ENCODE peak calls at places on chromosomes 3 and 15, in five cellular contexts. A is M059J, U is fibroblast of mammary gland, R is bronchial epithelial cell, I is HTR-8/SVneo. G is an unnamed sample.

GRCh38 chr3:106428565-106428994 is 559.8 kb upstream of the CBLB start:
- DNase-seq in A (peak), U (peak), R (peak), I (peak), G (no peak)

GRCh38 chr3:138351151-138351550 is 2.8 kb downstream of the MRAS start:
- DNase-seq in A (no peak), U (no peak), R (peak), I (no peak), G (no peak)

GRCh38 chr15:28096720-28097431 is 2.2 kb downstream of the OCA2 start:
- DNase-seq in A (no peak), U (no peak), R (no peak), I (no peak), G (no peak)

GRCh38 chr3:153442799-153443487 is 280.9 kb downstream of the RAP2B start:
- DNase-seq in A (no peak), U (no peak), R (no peak), I (no peak), G (no peak)

GRCh38 chr3:43872901-43873300 is 182.2 kb downstream of the ABHD5 start:
- DNase-seq in A (peak), U (peak), R (no peak), I (peak), G (no peak)

GRCh38 chr15:85443593-85444328 is 63.4 kb downstream of the AKAP13 start:
- DNase-seq in A (peak), U (peak), R (peak), I (peak), G (peak)

GRCh38 chr3:162211470-162211869 is 714.9 kb downstream of the OTOL1 start:
- DNase-seq in A (no peak), U (no peak), R (no peak), I (no peak), G (no peak)

GRCh38 chr3:17782751-17783150 is 40.3 kb upstream of the TBC1D5 start:
- DNase-seq in A (no peak), U (no peak), R (no peak), I (no peak), G (no peak)

GRCh38 chr15:71329509-71330260 is 214.4 kb downstream of the THSD4 start:
- DNase-seq in A (peak), U (peak), R (peak), I (peak), G (no peak)

GRCh38 chr3:186281172-186281571 is 80.9 kb downstream of the DGKG start:
- DNase-seq in A (peak), U (peak), R (peak), I (no peak), G (no peak)

GRCh38 chr3:64399205-64399800 is 174.0 kb upstream of the PRICKLE2 start:
- DNase-seq in A (peak), U (peak), R (peak), I (peak), G (peak)

GRCh38 chr3:32470362-32470761 is 32.3 kb downstream of the CMTM6 start:
- DNase-seq in A (no peak), U (no peak), R (no peak), I (no peak), G (no peak)

GRCh38 chr3:23945653-23945902 is 492 bp downstream of the NR1D2 start:
- DNase-seq in A (no peak), U (no peak), R (no peak), I (no peak), G (no peak)

GRCh38 chr3:126982522-126983175 is at the start of gene PLXNA1:
- DNase-seq in A (peak), U (peak), R (peak), I (peak), G (peak)

GRCh38 chr3:102737353-102737752 is 302.5 kb downstream of the ZPLD1 start:
- DNase-seq in A (no peak), U (no peak), R (no peak), I (no peak), G (no peak)

GRCh38 chr3:87987952-87988351 is 70.9 kb downstream of the CGGBP1 start:
- DNase-seq in A (peak), U (no peak), R (no peak), I (no peak), G (no peak)

GRCh38 chr15:28994142-28994829 is 108.5 kb downstream of the APBA2 start:
- DNase-seq in A (no peak), U (no peak), R (no peak), I (no peak), G (no peak)

GRCh38 chr15:94607176-94607654 is 375.9 kb downstream of the MCTP2 start:
- DNase-seq in A (no peak), U (no peak), R (no peak), I (no peak), G (no peak)

GRCh38 chr3:53103566-53104296 is 26.5 kb downstream of the RFT1 start:
- DNase-seq in A (no peak), U (no peak), R (no peak), I (no peak), G (no peak)

GRCh38 chr15:86611392-86612040 is 531.8 kb downstream of the AGBL1 start:
- DNase-seq in A (peak), U (peak), R (peak), I (no peak), G (no peak)

GRCh38 chr3:13107661-13108060 is 34.4 kb upstream of the IQSEC1 start:
- DNase-seq in A (no peak), U (no peak), R (no peak), I (no peak), G (no peak)

GRCh38 chr3:133843634-133844033 is 38.0 kb downstream of the SRPRB start:
- DNase-seq in A (peak), U (peak), R (no peak), I (peak), G (no peak)

GRCh38 chr3:158680861-158681260 is 8.4 kb upstream of the LXN start:
- DNase-seq in A (no peak), U (no peak), R (no peak), I (no peak), G (no peak)

GRCh38 chr3:136642714-136643113 is 109.5 kb downstream of the STAG1 start:
- DNase-seq in A (no peak), U (no peak), R (no peak), I (no peak), G (no peak)

GRCh38 chr15:91049378-91050127 is 27.2 kb upstream of the VPS33B start:
- DNase-seq in A (peak), U (peak), R (peak), I (peak), G (peak)

GRCh38 chr3:130783629-130784028 is 37.0 kb upstream of the PIK3R4 start:
- DNase-seq in A (no peak), U (no peak), R (no peak), I (no peak), G (no peak)

GRCh38 chr3:143650827-143651226 is 197.4 kb downstream of the SLC9A9 start:
- DNase-seq in A (no peak), U (no peak), R (no peak), I (no peak), G (no peak)

GRCh38 chr3:131348911-131349310 is 32.7 kb upstream of the NUDT16 start:
- DNase-seq in A (no peak), U (no peak), R (peak), I (no peak), G (no peak)

GRCh38 chr3:164458986-164459385 is 619.3 kb downstream of the SI start:
- DNase-seq in A (peak), U (peak), R (peak), I (no peak), G (no peak)

GRCh38 chr15:63918317-63918672 is 84.5 kb upstream of the HERC1 start:
- DNase-seq in A (no peak), U (no peak), R (peak), I (no peak), G (no peak)

GRCh38 chr15:99564221-99565030 is 1.4 kb upstream of the MEF2A start:
- DNase-seq in A (peak), U (no peak), R (peak), I (no peak), G (peak)

GRCh38 chr3:155252535-155252934 is 40.9 kb downstream of the STRIT1 start:
- DNase-seq in A (peak), U (peak), R (peak), I (no peak), G (no peak)

GRCh38 chr3:25903371-25903770 is 113.5 kb downstream of the OXSM start:
- DNase-seq in A (no peak), U (no peak), R (no peak), I (no peak), G (no peak)

GRCh38 chr15:74123131-74123429 is 7.3 kb upstream of the ISLR2 start:
- DNase-seq in A (no peak), U (no peak), R (no peak), I (no peak), G (no peak)

GRCh38 chr3:129732200-129732876 is 125.9 kb upstream of the PLXND1 start:
- DNase-seq in A (peak), U (no peak), R (no peak), I (no peak), G (peak)

GRCh38 chr3:160643994-160644393 is 33.0 kb upstream of the ARL14 start:
- DNase-seq in A (no peak), U (no peak), R (no peak), I (no peak), G (no peak)

GRCh38 chr3:196268270-196269163 is 19.0 kb downstream of the PCYT1A start:
- DNase-seq in A (peak), U (peak), R (peak), I (no peak), G (no peak)